ENCODE peak calls at places on chromosome 15, in nine cellular contexts. X is ovary, A is transverse colon, Y is progenitor cell of endocrine pancreas, W is tibial artery, N is K562, V is pancreas, F is prostate gland, I is neural progenitor cell. D is an unnamed sample.

GRCh38 chr15:62488383-62488782 is 323.3 kb upstream of the C2CD4B start:
- DNase-seq in V (no peak), W (no peak), N (no peak), X (no peak), I (no peak), Y (no peak), A (no peak), F (no peak), D (no peak)

GRCh38 chr15:68553994-68554715 is 24.6 kb upstream of the CORO2B start:
- DNase-seq in N (peak; percentile 77), X (peak; percentile 55), A (peak; percentile 65), F (peak; percentile 58), Y (peak; percentile 83), W (peak; percentile 69), I (peak; percentile 90), V (peak; percentile 41), D (peak; percentile 62)

GRCh38 chr15:90095521-90095959 is 6.7 kb downstream of the IDH2 start:
- DNase-seq in W (no peak), I (no peak), V (peak; percentile 84), A (no peak), N (no peak), F (peak; percentile 78), X (no peak), Y (no peak), D (no peak)

GRCh38 chr15:28935316-28935715 is 49.5 kb downstream of the APBA2 start:
- DNase-seq in W (no peak), I (no peak), V (no peak), N (peak; percentile 71), A (no peak), F (no peak), X (no peak), Y (no peak), D (no peak)

GRCh38 chr15:62958528-62958927 is 84.0 kb upstream of the TPM1 start:
- DNase-seq in N (no peak), X (no peak), F (peak; percentile 22), I (no peak), Y (no peak), W (no peak), A (no peak), V (peak; percentile 64), D (no peak)

GRCh38 chr15:59918994-59919951 is 84.8 kb upstream of the FOXB1 start:
- DNase-seq in W (no peak), F (no peak), A (no peak), N (no peak), I (no peak), X (no peak), Y (no peak), V (no peak), D (no peak)

GRCh38 chr15:49135342-49135857 is 20.0 kb downstream of the COPS2 start:
- DNase-seq in Y (no peak), V (no peak), N (no peak), X (no peak), F (no peak), A (no peak), W (no peak), I (no peak), D (no peak)

GRCh38 chr15:63499611-63500010 is 4.8 kb upstream of the USP3 start:
- DNase-seq in V (no peak), F (no peak), X (no peak), W (no peak), A (no peak), I (no peak), N (no peak), Y (no peak), D (no peak)

GRCh38 chr15:84911879-84912660 is 27.6 kb downstream of the SLC28A1 start:
- DNase-seq in N (peak; percentile 48), I (no peak), V (peak; percentile 76), X (peak; percentile 91), W (peak; percentile 96), F (peak; percentile 29), A (peak; percentile 61), Y (no peak), D (no peak)

GRCh38 chr15:80484312-80484981 is 80.3 kb downstream of the ARNT2 start:
- DNase-seq in V (no peak), I (no peak), A (no peak), X (no peak), W (no peak), F (no peak), N (no peak), Y (no peak), D (no peak)

GRCh38 chr15:64619880-64620839 is 155.2 kb downstream of the RBPMS2 start:
- DNase-seq in X (no peak), Y (no peak), W (no peak), I (no peak), V (no peak), A (no peak), F (no peak), N (no peak), D (no peak)

GRCh38 chr15:75809986-75810750 is 33.1 kb upstream of the UBE2Q2 start:
- DNase-seq in Y (no peak), X (no peak), W (no peak), A (peak; percentile 26), V (no peak), I (peak; percentile 57), F (no peak), N (peak; percentile 59), D (peak; percentile 26)
- TF ChIP-seq CTCF in Y (peak; percentile 53), X (no peak), W (peak; percentile 7), A (peak; percentile 19), V (peak; percentile 17), I (peak; percentile 69), F (no peak), N (peak; percentile 78), D (peak; percentile 58)

DNA sequence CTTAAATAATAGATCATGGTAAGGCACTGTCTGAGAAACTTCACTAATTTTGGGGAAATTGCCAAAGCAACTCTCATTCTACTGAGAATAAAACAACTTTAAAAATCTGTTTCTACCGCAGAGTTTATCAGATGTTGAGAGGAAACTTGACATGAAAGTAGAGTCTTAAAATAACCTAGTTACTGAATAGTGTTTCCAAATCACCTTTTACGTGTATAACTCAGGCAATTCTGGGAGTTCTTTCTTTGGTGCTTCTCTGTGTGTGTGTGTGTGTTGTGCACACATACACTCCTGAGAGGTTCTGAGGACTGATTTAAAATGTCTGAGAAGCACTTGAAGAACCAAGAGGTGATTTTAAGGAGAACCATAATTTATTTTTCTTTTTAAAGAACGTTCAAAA is 236.6 kb downstream of the SV2B start:
- DNase-seq in I (no peak), V (no peak), X (no peak), N (no peak), W (no peak), F (no peak), Y (no peak), A (no peak), D (no peak)
- TF ChIP-seq CTCF in I (no peak), V (no peak), X (no peak), N (no peak), W (no peak), F (no peak), Y (no peak), A (no peak), D (no peak)

DNA sequence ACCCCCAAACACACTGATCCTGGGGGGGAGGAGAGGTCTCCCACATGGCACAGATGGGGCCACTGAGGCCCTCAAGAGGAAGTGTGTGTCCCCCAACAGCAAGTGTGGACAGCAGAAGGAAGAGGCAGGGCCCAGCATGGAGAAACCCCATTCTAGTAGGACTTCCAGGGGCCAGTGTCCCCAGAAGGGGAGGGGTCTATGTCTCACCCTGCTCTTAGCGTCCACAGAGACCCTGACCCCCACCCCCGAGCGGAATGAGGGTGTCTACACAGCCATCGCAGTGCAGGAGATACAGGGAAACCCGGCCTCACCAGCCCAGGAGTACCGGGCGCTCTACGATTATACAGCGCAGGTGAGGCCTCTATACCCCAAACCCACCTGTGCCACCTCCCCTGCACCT is 35.3 kb downstream of the TSPAN3 start:
- DNase-seq in X (no peak), F (no peak), V (no peak), I (no peak), Y (no peak), N (no peak), A (no peak), W (no peak), D (no peak)
- TF ChIP-seq CTCF in X (no peak), F (no peak), V (no peak), I (no peak), Y (no peak), N (no peak), A (no peak), W (no peak), D (no peak)

DNA sequence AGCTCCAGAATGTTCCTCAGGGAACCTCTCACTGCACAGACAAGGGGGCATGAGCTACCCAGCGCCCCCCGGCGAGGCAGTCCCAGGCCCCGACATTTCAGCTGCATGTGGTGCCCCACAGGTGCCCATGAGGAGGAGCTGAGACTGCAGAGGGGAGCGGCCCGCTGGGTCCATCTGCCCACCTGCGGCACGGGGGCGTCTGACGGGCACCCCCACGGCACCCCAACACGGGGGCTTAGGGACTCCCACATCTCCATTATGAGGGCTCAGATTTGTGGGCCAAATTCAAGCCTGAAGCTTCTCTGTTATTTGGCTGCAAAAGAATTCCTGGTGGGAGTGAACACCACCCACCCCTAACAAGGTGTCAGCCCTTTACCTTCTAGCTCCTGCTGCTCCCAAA is 258.4 kb downstream of the UACA start:
- DNase-seq in V (no peak), N (no peak), I (no peak), W (no peak), Y (no peak), F (no peak), A (no peak), X (no peak), D (no peak)
- TF ChIP-seq CTCF in V (no peak), N (no peak), I (no peak), W (no peak), Y (no peak), F (no peak), A (no peak), X (no peak), D (no peak)

GRCh38 chr15:72205896-72206676 is 8.5 kb upstream of the GRAMD2A start:
- DNase-seq in V (no peak), N (no peak), A (no peak), Y (no peak), W (no peak), F (no peak), X (no peak), I (no peak), D (no peak)
- TF ChIP-seq CTCF in V (no peak), N (no peak), A (no peak), Y (no peak), W (no peak), F (no peak), X (no peak), I (no peak), D (no peak)

GRCh38 chr15:57425842-57426241 is 49.5 kb downstream of the CGNL1 start:
- DNase-seq in X (no peak), Y (no peak), W (no peak), F (no peak), V (no peak), A (no peak), I (no peak), N (no peak), D (no peak)
- TF ChIP-seq CTCF in X (no peak), Y (no peak), W (no peak), F (no peak), V (no peak), A (no peak), I (no peak), N (no peak), D (no peak)

DNA sequence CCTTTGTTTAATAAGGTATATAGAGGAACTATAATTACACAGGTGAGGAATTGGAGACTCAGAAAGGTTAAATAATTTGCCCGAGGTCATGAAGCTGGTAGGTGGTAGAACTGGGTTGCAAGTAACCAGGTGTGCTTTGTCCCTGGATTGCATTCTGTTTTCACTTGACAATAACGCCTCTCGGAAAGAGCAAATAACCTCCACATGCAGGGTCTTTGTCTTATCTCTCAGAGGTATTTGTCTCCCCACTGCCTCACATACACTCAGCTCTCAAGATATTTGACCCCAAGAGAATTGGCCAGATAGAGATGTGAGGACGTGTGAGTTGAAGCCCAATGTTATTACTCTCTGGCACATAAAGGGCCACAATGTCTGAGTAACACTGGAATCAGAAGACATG is 320.9 kb upstream of the ONECUT1 start:
- DNase-seq in N (no peak), W (no peak), F (no peak), Y (no peak), I (peak; percentile 3), X (no peak), A (no peak), V (no peak), D (no peak)
- TF ChIP-seq CTCF in N (no peak), W (no peak), F (no peak), Y (no peak), I (no peak), X (no peak), A (no peak), V (no peak), D (no peak)